ENCODE peak calls at places on chromosomes 2 and 18, in six cellular contexts. N is LHCN-M2; E is IMR-90; H is suprapubic skin; X is activated CD4-positive, CD25-positive, alpha-beta regulatory T cell; F is brain pericyte. J is an unnamed sample.

GRCh38 chr18:56162871-56163270 is 475.5 kb downstream of the TXNL1 start:
- DNase-seq in N (peak), E (no peak), H (no peak), X (no peak), F (no peak), J (no peak)

GRCh38 chr2:127405252-127405605 is 13.0 kb upstream of the PROC start:
- DNase-seq in N (no peak), E (no peak), H (no peak), X (no peak), F (no peak), J (no peak)

GRCh38 chr18:3153107-3153704 is 66.6 kb downstream of the MYOM1 start:
- DNase-seq in N (peak), E (no peak), H (no peak), X (no peak), F (no peak), J (no peak)

GRCh38 chr18:47411159-47411558 is 159.7 kb upstream of the SKOR2 start:
- DNase-seq in N (no peak), E (no peak), H (no peak), X (no peak), F (no peak), J (no peak)

GRCh38 chr2:109531221-109531620 is 82.5 kb downstream of the SEPTIN10 start:
- DNase-seq in N (no peak), E (no peak), H (no peak), X (no peak), F (no peak), J (peak)

GRCh38 chr2:219003979-219004378 is 10.8 kb upstream of the CRYBA2 start:
- DNase-seq in N (no peak), E (no peak), H (no peak), X (no peak), F (no peak), J (no peak)

GRCh38 chr18:59996370-59996966 is 96.7 kb downstream of the PMAIP1 start:
- DNase-seq in N (peak), E (peak), H (no peak), X (no peak), F (no peak), J (no peak)

GRCh38 chr2:240983361-240983995 is 14.9 kb upstream of the SNED1 start:
- DNase-seq in N (no peak), E (peak), H (no peak), X (no peak), F (no peak), J (no peak)

GRCh38 chr18:34866739-34867138 is 156.6 kb downstream of the DTNA start:
- DNase-seq in N (peak), E (peak), H (no peak), X (no peak), F (no peak), J (no peak)

GRCh38 chr2:223306371-223306770 is 254.4 kb downstream of the KCNE4 start:
- DNase-seq in N (peak), E (peak), H (no peak), X (no peak), F (no peak), J (no peak)

J was measured in coronary artery.